ENCODE peak calls at places on chromosomes 6 and 20, in eight cellular contexts. One of them, this sample, is unnamed.
A peak's percentile ranks its signal among the peaks of the same experiment; 100 is the strongest.

GRCh38 chr6:160818934-160819333 is 116.9 kb downstream of the PLG start:
- DNase-seq in CD4-positive, alpha-beta T cell: no peak
- DNase-seq in ACHN: no peak
- DNase-seq in right atrium auricular region: no peak
- DNase-seq in stimulated activated CD4-positive, alpha-beta T cell treated with anti-CD3 and anti-CD28 coated beads, Interleukin-4, amount 100 ng/mL, for 48 hours: no peak
- DNase-seq in endodermal cell: no peak
- DNase-seq in M059J: no peak
- DNase-seq in smooth muscle cell of the brain vasculature: no peak
- DNase-seq in this sample: no peak

GRCh38 chr6:6583836-6584235 is 4.7 kb upstream of the LY86 start:
- DNase-seq in right atrium auricular region: no peak
- DNase-seq in CD4-positive, alpha-beta T cell: no peak
- DNase-seq in endodermal cell: no peak
- DNase-seq in ACHN: no peak
- DNase-seq in smooth muscle cell of the brain vasculature: no peak
- DNase-seq in stimulated activated CD4-positive, alpha-beta T cell treated with anti-CD3 and anti-CD28 coated beads, Interleukin-4, amount 100 ng/mL, for 48 hours: no peak
- DNase-seq in M059J: no peak
- DNase-seq in this sample: no peak

GRCh38 chr20:38201356-38201755 is 36.3 kb upstream of the TGM2 start:
- DNase-seq in endodermal cell: peak; percentile 36
- DNase-seq in M059J: peak; percentile 97
- DNase-seq in smooth muscle cell of the brain vasculature: no peak
- DNase-seq in CD4-positive, alpha-beta T cell: no peak
- DNase-seq in right atrium auricular region: peak; percentile 82
- DNase-seq in stimulated activated CD4-positive, alpha-beta T cell treated with anti-CD3 and anti-CD28 coated beads, Interleukin-4, amount 100 ng/mL, for 48 hours: no peak
- DNase-seq in ACHN: peak; percentile 19
- DNase-seq in this sample: no peak

GRCh38 chr6:110731196-110731595 is 84.1 kb downstream of the CDK19 start:
- DNase-seq in smooth muscle cell of the brain vasculature: no peak
- DNase-seq in ACHN: no peak
- DNase-seq in right atrium auricular region: no peak
- DNase-seq in M059J: peak; percentile 88
- DNase-seq in stimulated activated CD4-positive, alpha-beta T cell treated with anti-CD3 and anti-CD28 coated beads, Interleukin-4, amount 100 ng/mL, for 48 hours: no peak
- DNase-seq in endodermal cell: no peak
- DNase-seq in CD4-positive, alpha-beta T cell: no peak
- DNase-seq in this sample: no peak

GRCh38 chr6:39777218-39777617 is 15.0 kb upstream of the DAAM2 start:
- DNase-seq in M059J: no peak
- DNase-seq in right atrium auricular region: no peak
- DNase-seq in CD4-positive, alpha-beta T cell: no peak
- DNase-seq in ACHN: no peak
- DNase-seq in stimulated activated CD4-positive, alpha-beta T cell treated with anti-CD3 and anti-CD28 coated beads, Interleukin-4, amount 100 ng/mL, for 48 hours: no peak
- DNase-seq in endodermal cell: no peak
- DNase-seq in smooth muscle cell of the brain vasculature: no peak
- DNase-seq in this sample: no peak

GRCh38 chr6:36604090-36605060 is 10.2 kb downstream of the SRSF3 start:
- DNase-seq in stimulated activated CD4-positive, alpha-beta T cell treated with anti-CD3 and anti-CD28 coated beads, Interleukin-4, amount 100 ng/mL, for 48 hours: no peak
- DNase-seq in ACHN: no peak
- DNase-seq in M059J: no peak
- DNase-seq in endodermal cell: no peak
- DNase-seq in CD4-positive, alpha-beta T cell: no peak
- DNase-seq in right atrium auricular region: no peak
- DNase-seq in smooth muscle cell of the brain vasculature: no peak
- DNase-seq in this sample: no peak

GRCh38 chr6:111604259-111605099 is 1.2 kb downstream of the TRAF3IP2 start:
- DNase-seq in M059J: peak; percentile 84
- DNase-seq in endodermal cell: peak; percentile 69
- DNase-seq in stimulated activated CD4-positive, alpha-beta T cell treated with anti-CD3 and anti-CD28 coated beads, Interleukin-4, amount 100 ng/mL, for 48 hours: no peak
- DNase-seq in right atrium auricular region: peak; percentile 94
- DNase-seq in smooth muscle cell of the brain vasculature: peak; percentile 49
- DNase-seq in ACHN: peak; percentile 36
- DNase-seq in CD4-positive, alpha-beta T cell: no peak
- DNase-seq in this sample: no peak

GRCh38 chr20:50270569-50270968 is 79.9 kb downstream of the CEBPB start:
- DNase-seq in smooth muscle cell of the brain vasculature: no peak
- DNase-seq in ACHN: no peak
- DNase-seq in right atrium auricular region: no peak
- DNase-seq in endodermal cell: no peak
- DNase-seq in CD4-positive, alpha-beta T cell: no peak
- DNase-seq in M059J: no peak
- DNase-seq in stimulated activated CD4-positive, alpha-beta T cell treated with anti-CD3 and anti-CD28 coated beads, Interleukin-4, amount 100 ng/mL, for 48 hours: no peak
- DNase-seq in this sample: no peak

GRCh38 chr6:157090736-157091135 is 232.6 kb downstream of the TMEM242 start:
- DNase-seq in M059J: no peak
- DNase-seq in right atrium auricular region: no peak
- DNase-seq in stimulated activated CD4-positive, alpha-beta T cell treated with anti-CD3 and anti-CD28 coated beads, Interleukin-4, amount 100 ng/mL, for 48 hours: no peak
- DNase-seq in endodermal cell: peak; percentile 80
- DNase-seq in ACHN: no peak
- DNase-seq in smooth muscle cell of the brain vasculature: no peak
- DNase-seq in CD4-positive, alpha-beta T cell: no peak
- DNase-seq in this sample: no peak

GRCh38 chr20:36836591-36837329 is 39.2 kb upstream of the TLDC2 start:
- DNase-seq in right atrium auricular region: no peak
- DNase-seq in CD4-positive, alpha-beta T cell: peak; percentile 42
- DNase-seq in stimulated activated CD4-positive, alpha-beta T cell treated with anti-CD3 and anti-CD28 coated beads, Interleukin-4, amount 100 ng/mL, for 48 hours: peak; percentile 80
- DNase-seq in ACHN: peak; percentile 74
- DNase-seq in endodermal cell: peak; percentile 95
- DNase-seq in smooth muscle cell of the brain vasculature: no peak
- DNase-seq in M059J: peak; percentile 76
- DNase-seq in this sample: no peak

GRCh38 chr6:111038534-111039252 is 48.6 kb upstream of the SLC16A10 start:
- DNase-seq in CD4-positive, alpha-beta T cell: no peak
- DNase-seq in endodermal cell: no peak
- DNase-seq in smooth muscle cell of the brain vasculature: no peak
- DNase-seq in ACHN: no peak
- DNase-seq in stimulated activated CD4-positive, alpha-beta T cell treated with anti-CD3 and anti-CD28 coated beads, Interleukin-4, amount 100 ng/mL, for 48 hours: no peak
- DNase-seq in M059J: no peak
- DNase-seq in right atrium auricular region: no peak
- DNase-seq in this sample: no peak

GRCh38 chr6:143755301-143755744 is 77.6 kb downstream of the PHACTR2 start:
- DNase-seq in right atrium auricular region: no peak
- DNase-seq in M059J: peak; percentile 88
- DNase-seq in stimulated activated CD4-positive, alpha-beta T cell treated with anti-CD3 and anti-CD28 coated beads, Interleukin-4, amount 100 ng/mL, for 48 hours: no peak
- DNase-seq in endodermal cell: no peak
- DNase-seq in CD4-positive, alpha-beta T cell: no peak
- DNase-seq in ACHN: no peak
- DNase-seq in smooth muscle cell of the brain vasculature: no peak
- DNase-seq in this sample: no peak

GRCh38 chr6:149750136-149750609 is 632 bp downstream of the PCMT1 start:
- DNase-seq in right atrium auricular region: no peak
- DNase-seq in endodermal cell: peak; percentile 91
- DNase-seq in CD4-positive, alpha-beta T cell: no peak
- DNase-seq in stimulated activated CD4-positive, alpha-beta T cell treated with anti-CD3 and anti-CD28 coated beads, Interleukin-4, amount 100 ng/mL, for 48 hours: peak; percentile 57
- DNase-seq in M059J: peak; percentile 72
- DNase-seq in ACHN: peak; percentile 48
- DNase-seq in smooth muscle cell of the brain vasculature: no peak
- DNase-seq in this sample: peak; percentile 26

GRCh38 chr6:151773382-151773781 is 34.1 kb upstream of the ESR1 start:
- DNase-seq in right atrium auricular region: no peak
- DNase-seq in smooth muscle cell of the brain vasculature: no peak
- DNase-seq in M059J: no peak
- DNase-seq in ACHN: no peak
- DNase-seq in CD4-positive, alpha-beta T cell: no peak
- DNase-seq in endodermal cell: peak; percentile 47
- DNase-seq in stimulated activated CD4-positive, alpha-beta T cell treated with anti-CD3 and anti-CD28 coated beads, Interleukin-4, amount 100 ng/mL, for 48 hours: no peak
- DNase-seq in this sample: no peak

GRCh38 chr20:3659492-3660261 is 3.5 kb downstream of the GFRA4 start:
- DNase-seq in M059J: no peak
- DNase-seq in right atrium auricular region: no peak
- DNase-seq in endodermal cell: no peak
- DNase-seq in CD4-positive, alpha-beta T cell: no peak
- DNase-seq in stimulated activated CD4-positive, alpha-beta T cell treated with anti-CD3 and anti-CD28 coated beads, Interleukin-4, amount 100 ng/mL, for 48 hours: no peak
- DNase-seq in smooth muscle cell of the brain vasculature: no peak
- DNase-seq in ACHN: no peak
- DNase-seq in this sample: no peak

GRCh38 chr6:39521826-39522377 is 199.4 kb upstream of the KCNK16 start:
- DNase-seq in M059J: no peak
- DNase-seq in right atrium auricular region: no peak
- DNase-seq in stimulated activated CD4-positive, alpha-beta T cell treated with anti-CD3 and anti-CD28 coated beads, Interleukin-4, amount 100 ng/mL, for 48 hours: no peak
- DNase-seq in CD4-positive, alpha-beta T cell: no peak
- DNase-seq in endodermal cell: no peak
- DNase-seq in smooth muscle cell of the brain vasculature: no peak
- DNase-seq in ACHN: no peak
- DNase-seq in this sample: no peak

GRCh38 chr6:118896339-118897136 is 2.6 kb downstream of the ASF1A start:
- DNase-seq in ACHN: peak; percentile 73
- DNase-seq in endodermal cell: no peak
- DNase-seq in CD4-positive, alpha-beta T cell: no peak
- DNase-seq in stimulated activated CD4-positive, alpha-beta T cell treated with anti-CD3 and anti-CD28 coated beads, Interleukin-4, amount 100 ng/mL, for 48 hours: no peak
- DNase-seq in right atrium auricular region: no peak
- DNase-seq in smooth muscle cell of the brain vasculature: no peak
- DNase-seq in M059J: peak; percentile 65
- DNase-seq in this sample: no peak

GRCh38 chr6:83958250-83958685 is 75.3 kb upstream of the MRAP2 start:
- DNase-seq in M059J: peak; percentile 79
- DNase-seq in smooth muscle cell of the brain vasculature: no peak
- DNase-seq in ACHN: no peak
- DNase-seq in endodermal cell: no peak
- DNase-seq in CD4-positive, alpha-beta T cell: no peak
- DNase-seq in stimulated activated CD4-positive, alpha-beta T cell treated with anti-CD3 and anti-CD28 coated beads, Interleukin-4, amount 100 ng/mL, for 48 hours: no peak
- DNase-seq in right atrium auricular region: no peak
- DNase-seq in this sample: no peak

GRCh38 chr20:59144179-59144830 is 19.3 kb upstream of the ZNF831 start:
- DNase-seq in right atrium auricular region: no peak
- DNase-seq in CD4-positive, alpha-beta T cell: peak; percentile 52
- DNase-seq in smooth muscle cell of the brain vasculature: no peak
- DNase-seq in endodermal cell: no peak
- DNase-seq in M059J: no peak
- DNase-seq in stimulated activated CD4-positive, alpha-beta T cell treated with anti-CD3 and anti-CD28 coated beads, Interleukin-4, amount 100 ng/mL, for 48 hours: no peak
- DNase-seq in ACHN: no peak
- DNase-seq in this sample: no peak

GRCh38 chr6:122798099-122798641 is 9.1 kb downstream of the SMPDL3A start:
- DNase-seq in right atrium auricular region: no peak
- DNase-seq in M059J: peak; percentile 86
- DNase-seq in ACHN: peak; percentile 81
- DNase-seq in stimulated activated CD4-positive, alpha-beta T cell treated with anti-CD3 and anti-CD28 coated beads, Interleukin-4, amount 100 ng/mL, for 48 hours: no peak
- DNase-seq in smooth muscle cell of the brain vasculature: no peak
- DNase-seq in endodermal cell: no peak
- DNase-seq in CD4-positive, alpha-beta T cell: no peak
- DNase-seq in this sample: no peak

GRCh38 chr6:43339168-43339567 is 30.3 kb downstream of the ZNF318 start:
- DNase-seq in right atrium auricular region: no peak
- DNase-seq in endodermal cell: no peak
- DNase-seq in stimulated activated CD4-positive, alpha-beta T cell treated with anti-CD3 and anti-CD28 coated beads, Interleukin-4, amount 100 ng/mL, for 48 hours: no peak
- DNase-seq in ACHN: no peak
- DNase-seq in CD4-positive, alpha-beta T cell: no peak
- DNase-seq in M059J: no peak
- DNase-seq in smooth muscle cell of the brain vasculature: no peak
- DNase-seq in this sample: no peak

GRCh38 chr20:1306316-1307135 is 22.4 kb downstream of the SDCBP2 start:
- DNase-seq in stimulated activated CD4-positive, alpha-beta T cell treated with anti-CD3 and anti-CD28 coated beads, Interleukin-4, amount 100 ng/mL, for 48 hours: no peak
- DNase-seq in right atrium auricular region: no peak
- DNase-seq in M059J: no peak
- DNase-seq in endodermal cell: no peak
- DNase-seq in CD4-positive, alpha-beta T cell: no peak
- DNase-seq in ACHN: no peak
- DNase-seq in smooth muscle cell of the brain vasculature: no peak
- DNase-seq in this sample: no peak

GRCh38 chr6:117483004-117483644 is 650 bp downstream of the DCBLD1 start:
- DNase-seq in M059J: peak; percentile 55
- DNase-seq in CD4-positive, alpha-beta T cell: peak; percentile 33
- DNase-seq in smooth muscle cell of the brain vasculature: no peak
- DNase-seq in endodermal cell: peak; percentile 85
- DNase-seq in stimulated activated CD4-positive, alpha-beta T cell treated with anti-CD3 and anti-CD28 coated beads, Interleukin-4, amount 100 ng/mL, for 48 hours: no peak
- DNase-seq in ACHN: peak; percentile 62
- DNase-seq in right atrium auricular region: peak; percentile 68
- DNase-seq in this sample: no peak

GRCh38 chr6:47724300-47724699 is 25.9 kb downstream of the ADGRF4 start:
- DNase-seq in right atrium auricular region: no peak
- DNase-seq in CD4-positive, alpha-beta T cell: no peak
- DNase-seq in endodermal cell: no peak
- DNase-seq in ACHN: no peak
- DNase-seq in stimulated activated CD4-positive, alpha-beta T cell treated with anti-CD3 and anti-CD28 coated beads, Interleukin-4, amount 100 ng/mL, for 48 hours: no peak
- DNase-seq in M059J: peak; percentile 73
- DNase-seq in smooth muscle cell of the brain vasculature: no peak
- DNase-seq in this sample: no peak

GRCh38 chr6:64504509-64504908 is 868.9 kb downstream of the PHF3 start:
- DNase-seq in CD4-positive, alpha-beta T cell: no peak
- DNase-seq in ACHN: no peak
- DNase-seq in stimulated activated CD4-positive, alpha-beta T cell treated with anti-CD3 and anti-CD28 coated beads, Interleukin-4, amount 100 ng/mL, for 48 hours: no peak
- DNase-seq in endodermal cell: no peak
- DNase-seq in smooth muscle cell of the brain vasculature: no peak
- DNase-seq in M059J: peak; percentile 33
- DNase-seq in right atrium auricular region: no peak
- DNase-seq in this sample: no peak

GRCh38 chr20:63498950-63499332 is at the start of gene EEF1A2:
- DNase-seq in smooth muscle cell of the brain vasculature: no peak
- DNase-seq in CD4-positive, alpha-beta T cell: peak; percentile 62
- DNase-seq in M059J: peak; percentile 43
- DNase-seq in endodermal cell: peak; percentile 66
- DNase-seq in stimulated activated CD4-positive, alpha-beta T cell treated with anti-CD3 and anti-CD28 coated beads, Interleukin-4, amount 100 ng/mL, for 48 hours: no peak
- DNase-seq in right atrium auricular region: no peak
- DNase-seq in ACHN: peak; percentile 42
- DNase-seq in this sample: no peak

GRCh38 chr20:19374066-19374615 is 161.7 kb downstream of the SLC24A3 start:
- DNase-seq in smooth muscle cell of the brain vasculature: no peak
- DNase-seq in CD4-positive, alpha-beta T cell: no peak
- DNase-seq in right atrium auricular region: no peak
- DNase-seq in stimulated activated CD4-positive, alpha-beta T cell treated with anti-CD3 and anti-CD28 coated beads, Interleukin-4, amount 100 ng/mL, for 48 hours: no peak
- DNase-seq in endodermal cell: no peak
- DNase-seq in M059J: peak; percentile 52
- DNase-seq in ACHN: no peak
- DNase-seq in this sample: no peak

GRCh38 chr6:168380956-168381605 is 59.9 kb upstream of the SMOC2 start:
- DNase-seq in endodermal cell: no peak
- DNase-seq in smooth muscle cell of the brain vasculature: no peak
- DNase-seq in stimulated activated CD4-positive, alpha-beta T cell treated with anti-CD3 and anti-CD28 coated beads, Interleukin-4, amount 100 ng/mL, for 48 hours: no peak
- DNase-seq in ACHN: no peak
- DNase-seq in right atrium auricular region: no peak
- DNase-seq in CD4-positive, alpha-beta T cell: no peak
- DNase-seq in M059J: no peak
- DNase-seq in this sample: no peak

GRCh38 chr20:3137492-3137891 is 22.2 kb downstream of the FASTKD5 start:
- DNase-seq in CD4-positive, alpha-beta T cell: no peak
- DNase-seq in stimulated activated CD4-positive, alpha-beta T cell treated with anti-CD3 and anti-CD28 coated beads, Interleukin-4, amount 100 ng/mL, for 48 hours: no peak
- DNase-seq in endodermal cell: no peak
- DNase-seq in right atrium auricular region: no peak
- DNase-seq in M059J: no peak
- DNase-seq in smooth muscle cell of the brain vasculature: no peak
- DNase-seq in ACHN: no peak
- DNase-seq in this sample: no peak

This sample was measured in D721Med.